ENCODE peak calls at places on chromosomes 1 and 21, in nine cellular contexts. One of them, this sample, is unnamed.
A peak's percentile ranks its signal among the peaks of the same experiment; 100 is the strongest.

GRCh38 chr1:65432918-65433317 is 12.4 kb downstream of the LEPR start:
- DNase-seq in tibial artery: no peak
- DNase-seq in cardiac fibroblast: no peak
- DNase-seq in astrocyte: no peak
- DNase-seq in upper lobe of left lung: no peak
- DNase-seq in astrocyte of the cerebellum: no peak
- DNase-seq in lower lobe of right lung: no peak
- DNase-seq in kidney epithelial cell: no peak
- DNase-seq in adrenal gland: no peak
- DNase-seq in this sample: no peak

GRCh38 chr1:206014591-206014990 is 9.1 kb downstream of the CTSE start:
- DNase-seq in tibial artery: no peak
- DNase-seq in cardiac fibroblast: no peak
- DNase-seq in astrocyte: no peak
- DNase-seq in upper lobe of left lung: no peak
- DNase-seq in astrocyte of the cerebellum: no peak
- DNase-seq in lower lobe of right lung: no peak
- DNase-seq in kidney epithelial cell: no peak
- DNase-seq in adrenal gland: no peak
- DNase-seq in this sample: no peak

GRCh38 chr1:78237364-78237916 is 191.7 kb downstream of the GIPC2 start:
- DNase-seq in tibial artery: no peak
- DNase-seq in cardiac fibroblast: no peak
- DNase-seq in astrocyte: no peak
- DNase-seq in upper lobe of left lung: peak; percentile 81
- DNase-seq in astrocyte of the cerebellum: no peak
- DNase-seq in lower lobe of right lung: peak; percentile 66
- DNase-seq in kidney epithelial cell: no peak
- DNase-seq in adrenal gland: no peak
- DNase-seq in this sample: no peak

GRCh38 chr1:11924334-11925195 is 1.7 kb downstream of the KIAA2013 start:
- DNase-seq in tibial artery: no peak
- DNase-seq in cardiac fibroblast: no peak
- DNase-seq in astrocyte: no peak
- DNase-seq in upper lobe of left lung: no peak
- DNase-seq in astrocyte of the cerebellum: no peak
- DNase-seq in lower lobe of right lung: no peak
- DNase-seq in kidney epithelial cell: no peak
- DNase-seq in adrenal gland: no peak
- DNase-seq in this sample: no peak

GRCh38 chr1:67005068-67005467 is 48.9 kb downstream of the SLC35D1 start:
- DNase-seq in tibial artery: no peak
- DNase-seq in cardiac fibroblast: no peak
- DNase-seq in astrocyte: no peak
- DNase-seq in upper lobe of left lung: no peak
- DNase-seq in astrocyte of the cerebellum: no peak
- DNase-seq in lower lobe of right lung: no peak
- DNase-seq in kidney epithelial cell: no peak
- DNase-seq in adrenal gland: no peak
- DNase-seq in this sample: no peak

GRCh38 chr1:179879797-179880196 is 2.2 kb upstream of the TOR1AIP2 start:
- DNase-seq in tibial artery: no peak
- DNase-seq in cardiac fibroblast: no peak
- DNase-seq in astrocyte: no peak
- DNase-seq in upper lobe of left lung: no peak
- DNase-seq in astrocyte of the cerebellum: no peak
- DNase-seq in lower lobe of right lung: no peak
- DNase-seq in kidney epithelial cell: no peak
- DNase-seq in adrenal gland: no peak
- DNase-seq in this sample: no peak

GRCh38 chr1:43274125-43274803 is 4.5 kb downstream of the TMEM125 start:
- DNase-seq in tibial artery: peak; percentile 35
- DNase-seq in cardiac fibroblast: peak; percentile 80
- DNase-seq in astrocyte: peak; percentile 15
- DNase-seq in upper lobe of left lung: peak; percentile 61
- DNase-seq in astrocyte of the cerebellum: no peak
- DNase-seq in lower lobe of right lung: no peak
- DNase-seq in kidney epithelial cell: no peak
- DNase-seq in adrenal gland: no peak
- DNase-seq in this sample: peak; percentile 11

GRCh38 chr1:153646672-153647374 is 11.7 kb upstream of the SNAPIN start:
- DNase-seq in tibial artery: peak; percentile 63
- DNase-seq in cardiac fibroblast: no peak
- DNase-seq in astrocyte: no peak
- DNase-seq in upper lobe of left lung: no peak
- DNase-seq in astrocyte of the cerebellum: no peak
- DNase-seq in lower lobe of right lung: no peak
- DNase-seq in kidney epithelial cell: no peak
- DNase-seq in adrenal gland: no peak
- DNase-seq in this sample: no peak

GRCh38 chr21:36917487-36918158 is 48.8 kb downstream of the HLCS start:
- DNase-seq in tibial artery: no peak
- DNase-seq in cardiac fibroblast: peak; percentile 73
- DNase-seq in astrocyte: peak; percentile 35
- DNase-seq in upper lobe of left lung: no peak
- DNase-seq in astrocyte of the cerebellum: no peak
- DNase-seq in lower lobe of right lung: no peak
- DNase-seq in kidney epithelial cell: no peak
- DNase-seq in adrenal gland: peak; percentile 35
- DNase-seq in this sample: no peak

GRCh38 chr1:161196111-161196510 is 2.7 kb downstream of the ADAMTS4 start:
- DNase-seq in tibial artery: peak; percentile 39
- DNase-seq in cardiac fibroblast: no peak
- DNase-seq in astrocyte: no peak
- DNase-seq in upper lobe of left lung: no peak
- DNase-seq in astrocyte of the cerebellum: no peak
- DNase-seq in lower lobe of right lung: no peak
- DNase-seq in kidney epithelial cell: no peak
- DNase-seq in adrenal gland: no peak
- DNase-seq in this sample: no peak

GRCh38 chr1:154501423-154502065 is 475 bp upstream of the TDRD10 start:
- DNase-seq in tibial artery: peak; percentile 77
- DNase-seq in cardiac fibroblast: peak; percentile 43
- DNase-seq in astrocyte: no peak
- DNase-seq in upper lobe of left lung: peak; percentile 58
- DNase-seq in astrocyte of the cerebellum: no peak
- DNase-seq in lower lobe of right lung: peak; percentile 70
- DNase-seq in kidney epithelial cell: no peak
- DNase-seq in adrenal gland: peak; percentile 62
- DNase-seq in this sample: no peak

GRCh38 chr1:241611063-241611462 is 29.1 kb downstream of the CHML start:
- DNase-seq in tibial artery: no peak
- DNase-seq in cardiac fibroblast: peak; percentile 75
- DNase-seq in astrocyte: peak; percentile 54
- DNase-seq in upper lobe of left lung: peak; percentile 29
- DNase-seq in astrocyte of the cerebellum: peak; percentile 56
- DNase-seq in lower lobe of right lung: no peak
- DNase-seq in kidney epithelial cell: no peak
- DNase-seq in adrenal gland: no peak
- DNase-seq in this sample: peak; percentile 70

GRCh38 chr1:94654919-94655318 is 113.4 kb upstream of the F3 start:
- DNase-seq in tibial artery: no peak
- DNase-seq in cardiac fibroblast: no peak
- DNase-seq in astrocyte: no peak
- DNase-seq in upper lobe of left lung: no peak
- DNase-seq in astrocyte of the cerebellum: no peak
- DNase-seq in lower lobe of right lung: no peak
- DNase-seq in kidney epithelial cell: no peak
- DNase-seq in adrenal gland: no peak
- DNase-seq in this sample: no peak

GRCh38 chr1:198056255-198056654 is 100.5 kb upstream of the NEK7 start:
- DNase-seq in tibial artery: no peak
- DNase-seq in cardiac fibroblast: no peak
- DNase-seq in astrocyte: no peak
- DNase-seq in upper lobe of left lung: no peak
- DNase-seq in astrocyte of the cerebellum: no peak
- DNase-seq in lower lobe of right lung: no peak
- DNase-seq in kidney epithelial cell: no peak
- DNase-seq in adrenal gland: no peak
- DNase-seq in this sample: no peak

GRCh38 chr1:196143602-196144342 is 464.5 kb downstream of the KCNT2 start:
- DNase-seq in tibial artery: no peak
- DNase-seq in cardiac fibroblast: no peak
- DNase-seq in astrocyte: no peak
- DNase-seq in upper lobe of left lung: no peak
- DNase-seq in astrocyte of the cerebellum: no peak
- DNase-seq in lower lobe of right lung: no peak
- DNase-seq in kidney epithelial cell: no peak
- DNase-seq in adrenal gland: no peak
- DNase-seq in this sample: no peak
- TF ChIP-seq CTCF in tibial artery: no peak
- TF ChIP-seq CTCF in cardiac fibroblast: no peak
- TF ChIP-seq CTCF in astrocyte: no peak
- TF ChIP-seq CTCF in upper lobe of left lung: no peak
- TF ChIP-seq CTCF in astrocyte of the cerebellum: no peak
- TF ChIP-seq CTCF in lower lobe of right lung: no peak
- TF ChIP-seq CTCF in kidney epithelial cell: peak; percentile 13
- TF ChIP-seq CTCF in adrenal gland: no peak
- TF ChIP-seq CTCF in this sample: peak; percentile 18

GRCh38 chr1:151007853-151008243 is 401 bp upstream of the PRUNE1 start:
- DNase-seq in tibial artery: no peak
- DNase-seq in cardiac fibroblast: no peak
- DNase-seq in astrocyte: no peak
- DNase-seq in upper lobe of left lung: no peak
- DNase-seq in astrocyte of the cerebellum: no peak
- DNase-seq in lower lobe of right lung: no peak
- DNase-seq in kidney epithelial cell: no peak
- DNase-seq in adrenal gland: no peak
- DNase-seq in this sample: no peak
- TF ChIP-seq CTCF in tibial artery: no peak
- TF ChIP-seq CTCF in cardiac fibroblast: no peak
- TF ChIP-seq CTCF in astrocyte: no peak
- TF ChIP-seq CTCF in upper lobe of left lung: no peak
- TF ChIP-seq CTCF in astrocyte of the cerebellum: no peak
- TF ChIP-seq CTCF in lower lobe of right lung: no peak
- TF ChIP-seq CTCF in kidney epithelial cell: no peak
- TF ChIP-seq CTCF in adrenal gland: no peak
- TF ChIP-seq CTCF in this sample: no peak

DNA sequence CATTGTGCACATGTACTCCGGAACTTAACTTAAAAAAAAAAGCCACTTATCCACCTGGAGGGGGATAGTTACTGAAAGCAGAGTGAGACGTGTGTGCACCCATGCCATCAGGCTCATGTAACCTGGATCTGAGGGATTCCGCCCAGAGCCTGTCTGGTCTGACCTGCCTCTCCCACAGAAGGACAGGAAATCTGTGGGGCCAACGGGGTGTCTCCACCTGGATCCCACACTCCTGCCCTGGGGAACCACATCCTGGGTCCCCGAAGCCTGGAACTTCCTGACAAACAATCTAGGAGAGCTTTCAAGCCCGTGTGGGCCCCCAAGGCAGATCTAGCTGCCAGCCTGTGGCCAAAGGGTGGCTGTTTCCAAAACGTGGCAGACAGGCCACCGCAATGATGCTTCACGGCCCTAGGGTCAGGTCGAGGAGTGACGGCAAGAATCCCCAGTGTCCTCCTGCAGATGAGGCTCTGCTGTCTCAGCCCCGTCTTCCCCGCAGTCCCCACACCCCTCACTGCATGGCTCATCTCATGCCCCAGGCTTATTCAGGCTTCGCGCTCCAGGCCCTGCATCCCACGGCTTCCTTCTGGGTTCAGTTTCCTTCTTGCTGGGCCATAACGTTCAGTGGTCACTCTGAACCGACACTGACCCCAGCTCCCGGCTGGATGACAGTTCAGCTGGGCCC is 21.0 kb upstream of the PCBP3 start:
- DNase-seq in tibial artery: peak; percentile 46
- DNase-seq in cardiac fibroblast: no peak
- DNase-seq in astrocyte: no peak
- DNase-seq in upper lobe of left lung: no peak
- DNase-seq in astrocyte of the cerebellum: no peak
- DNase-seq in lower lobe of right lung: no peak
- DNase-seq in kidney epithelial cell: no peak
- DNase-seq in adrenal gland: no peak
- DNase-seq in this sample: no peak
- TF ChIP-seq CTCF in tibial artery: no peak
- TF ChIP-seq CTCF in cardiac fibroblast: no peak
- TF ChIP-seq CTCF in astrocyte: no peak
- TF ChIP-seq CTCF in upper lobe of left lung: no peak
- TF ChIP-seq CTCF in astrocyte of the cerebellum: no peak
- TF ChIP-seq CTCF in lower lobe of right lung: no peak
- TF ChIP-seq CTCF in kidney epithelial cell: no peak
- TF ChIP-seq CTCF in adrenal gland: no peak
- TF ChIP-seq CTCF in this sample: no peak

GRCh38 chr21:44874240-44874496 is 678 bp upstream of the PTTG1IP start:
- DNase-seq in tibial artery: no peak
- DNase-seq in cardiac fibroblast: no peak
- DNase-seq in astrocyte: no peak
- DNase-seq in upper lobe of left lung: no peak
- DNase-seq in astrocyte of the cerebellum: no peak
- DNase-seq in lower lobe of right lung: no peak
- DNase-seq in kidney epithelial cell: no peak
- DNase-seq in adrenal gland: no peak
- DNase-seq in this sample: no peak

GRCh38 chr21:44873356-44874239 is at the start of gene PTTG1IP:
- DNase-seq in tibial artery: peak; percentile 100
- DNase-seq in cardiac fibroblast: peak; percentile 98
- DNase-seq in astrocyte: peak; percentile 84
- DNase-seq in upper lobe of left lung: peak; percentile 99
- DNase-seq in astrocyte of the cerebellum: peak; percentile 90
- DNase-seq in lower lobe of right lung: peak; percentile 99
- DNase-seq in kidney epithelial cell: peak; percentile 71
- DNase-seq in adrenal gland: peak; percentile 99
- DNase-seq in this sample: peak; percentile 93

GRCh38 chr21:44874497-44875331 is 1.2 kb upstream of the PTTG1IP start:
- DNase-seq in tibial artery: peak; percentile 88
- DNase-seq in cardiac fibroblast: peak; percentile 39
- DNase-seq in astrocyte: no peak
- DNase-seq in upper lobe of left lung: peak; percentile 78
- DNase-seq in astrocyte of the cerebellum: no peak
- DNase-seq in lower lobe of right lung: peak; percentile 85
- DNase-seq in kidney epithelial cell: no peak
- DNase-seq in adrenal gland: peak; percentile 57
- DNase-seq in this sample: no peak

GRCh38 chr21:44876849-44877575 is 3.5 kb upstream of the PTTG1IP start:
- DNase-seq in tibial artery: no peak
- DNase-seq in cardiac fibroblast: no peak
- DNase-seq in astrocyte: no peak
- DNase-seq in upper lobe of left lung: no peak
- DNase-seq in astrocyte of the cerebellum: no peak
- DNase-seq in lower lobe of right lung: no peak
- DNase-seq in kidney epithelial cell: no peak
- DNase-seq in adrenal gland: no peak
- DNase-seq in this sample: no peak

DNA sequence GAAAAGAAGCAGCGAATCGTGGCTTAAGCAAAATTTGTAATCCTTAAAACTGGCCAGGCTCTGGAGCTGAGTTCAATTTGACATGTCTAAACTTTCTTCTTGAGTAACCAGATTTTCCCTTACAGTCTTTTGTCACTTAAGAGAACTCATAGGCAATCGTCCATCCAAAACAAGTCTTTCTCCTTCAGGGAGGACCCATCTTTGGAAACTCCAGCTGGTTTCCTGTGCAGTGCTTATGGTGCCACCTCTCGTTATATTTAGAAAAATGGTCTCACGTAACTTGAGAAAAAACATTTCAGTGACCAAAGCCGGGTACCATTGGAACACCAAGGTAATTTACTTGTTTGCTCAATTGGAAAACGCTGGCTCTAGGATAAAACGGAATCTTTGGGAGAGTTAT is 1.9 kb upstream of the PTTG1IP start:
- DNase-seq in tibial artery: no peak
- DNase-seq in cardiac fibroblast: peak; percentile 73
- DNase-seq in astrocyte: peak; percentile 26
- DNase-seq in upper lobe of left lung: no peak
- DNase-seq in astrocyte of the cerebellum: no peak
- DNase-seq in lower lobe of right lung: no peak
- DNase-seq in kidney epithelial cell: no peak
- DNase-seq in adrenal gland: no peak
- DNase-seq in this sample: peak; percentile 41
- TF ChIP-seq CTCF in tibial artery: no peak
- TF ChIP-seq CTCF in cardiac fibroblast: no peak
- TF ChIP-seq CTCF in astrocyte: no peak
- TF ChIP-seq CTCF in upper lobe of left lung: no peak
- TF ChIP-seq CTCF in astrocyte of the cerebellum: no peak
- TF ChIP-seq CTCF in lower lobe of right lung: no peak
- TF ChIP-seq CTCF in kidney epithelial cell: no peak
- TF ChIP-seq CTCF in adrenal gland: no peak
- TF ChIP-seq CTCF in this sample: peak; percentile 15